ENCODE peak calls at places on chromosomes 1 and 21, in six cellular contexts. Y is effector memory CD4-positive, alpha-beta T cell; Z is Peyer's patch; P is lower lobe of right lung; K is Panc1; R is IMR-90. E is an unnamed sample.

GRCh38 chr1:53373246-53373645 is 45.4 kb upstream of the LRP8 start:
- DNase-seq in Y (no peak), Z (peak; percentile 13), P (no peak), K (no peak), R (no peak), E (no peak)

GRCh38 chr1:6259491-6260362 is 1.2 kb downstream of the GPR153 start:
- DNase-seq in Y (peak; percentile 65), Z (peak; percentile 95), P (peak; percentile 91), K (no peak), R (peak; percentile 72), E (peak; percentile 86)

GRCh38 chr1:32351859-32352745 is 10.2 kb downstream of the FAM229A start:
- DNase-seq in Y (no peak), Z (peak; percentile 71), P (no peak), K (no peak), R (peak; percentile 45), E (peak; percentile 66)

GRCh38 chr1:159853417-159853816 is 9.0 kb downstream of the VSIG8 start:
- DNase-seq in Y (no peak), Z (no peak), P (no peak), K (no peak), R (peak; percentile 65), E (no peak)

GRCh38 chr1:111513410-111514020 is 10.1 kb upstream of the ADORA3 start:
- DNase-seq in Y (no peak), Z (no peak), P (no peak), K (no peak), R (no peak), E (no peak)

GRCh38 chr1:215210167-215210566 is 127.6 kb downstream of the KCNK2 start:
- DNase-seq in Y (no peak), Z (no peak), P (no peak), K (no peak), R (no peak), E (no peak)

GRCh38 chr1:220879090-220879508 is at the start of gene HLX:
- DNase-seq in Y (no peak), Z (peak; percentile 94), P (peak; percentile 91), K (peak; percentile 30), R (peak; percentile 92), E (peak; percentile 96)

GRCh38 chr1:83113686-83114085 is 885.2 kb downstream of the TTLL7 start:
- DNase-seq in Y (no peak), Z (no peak), P (no peak), K (no peak), R (no peak), E (no peak)

GRCh38 chr1:239951518-239952130 is 140.1 kb upstream of the FMN2 start:
- DNase-seq in Y (peak; percentile 21), Z (peak; percentile 84), P (no peak), K (peak; percentile 50), R (peak; percentile 73), E (peak; percentile 69)

GRCh38 chr1:201792534-201793305 is 36.2 kb upstream of the IPO9 start:
- DNase-seq in Y (peak; percentile 26), Z (peak; percentile 89), P (peak; percentile 60), K (peak; percentile 80), R (peak; percentile 85), E (peak; percentile 61)

GRCh38 chr21:26148071-26148470 is 22.5 kb downstream of the APP start:
- DNase-seq in Y (no peak), Z (no peak), P (no peak), K (no peak), R (no peak), E (no peak)

GRCh38 chr1:26784023-26784871 is 3.5 kb upstream of the PIGV start:
- DNase-seq in Y (no peak), Z (peak; percentile 66), P (peak; percentile 62), K (no peak), R (peak; percentile 80), E (peak; percentile 69)

GRCh38 chr1:239633432-239633831 is 247.1 kb downstream of the CHRM3 start:
- DNase-seq in Y (no peak), Z (no peak), P (no peak), K (no peak), R (no peak), E (no peak)

GRCh38 chr1:32338637-32339145 is 2.7 kb upstream of the MARCKSL1 start:
- DNase-seq in Y (no peak), Z (no peak), P (no peak), K (no peak), R (no peak), E (no peak)

GRCh38 chr1:87449348-87449963 is 120.8 kb downstream of the LMO4 start:
- DNase-seq in Y (no peak), Z (peak; percentile 68), P (no peak), K (no peak), R (peak; percentile 7), E (peak; percentile 56)

GRCh38 chr1:195804547-195804946 is 803.7 kb downstream of the KCNT2 start:
- DNase-seq in Y (no peak), Z (no peak), P (no peak), K (no peak), R (no peak), E (no peak)

GRCh38 chr1:206809504-206810084 is 37.3 kb upstream of the IL10 start:
- DNase-seq in Y (no peak), Z (peak; percentile 66), P (no peak), K (peak; percentile 15), R (peak; percentile 45), E (no peak)

DNA sequence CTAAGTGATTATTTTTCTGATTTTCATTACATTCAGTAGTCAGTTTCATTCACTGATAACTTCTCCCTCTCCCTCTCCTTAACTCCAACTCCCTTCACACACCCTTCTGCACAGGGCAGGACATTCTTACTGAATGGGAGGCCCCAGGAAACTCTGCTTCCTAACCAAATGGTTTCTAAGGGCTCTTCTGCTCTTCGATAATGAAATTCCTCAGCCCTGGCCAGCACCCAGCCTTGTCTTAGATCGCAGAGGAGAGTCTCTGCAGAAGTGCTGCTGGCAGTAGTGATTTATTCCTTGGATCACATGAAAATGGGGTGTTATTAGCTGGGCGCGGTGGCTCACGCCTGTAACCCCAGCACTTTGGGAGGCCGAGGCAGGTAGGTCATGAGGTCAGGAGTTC is 16.4 kb downstream of the PLEKHM2 start:
- DNase-seq in Y (no peak), Z (no peak), P (no peak), K (no peak), R (peak; percentile 34), E (no peak)
- H3K4me1 ChIP-seq in Y (peaks cover 19% of the 10 kb centered on the region), Z (peaks cover 16% of the 10 kb centered on the region), P (peaks cover 78% of the 10 kb centered on the region), K (peaks cover 3% of the 10 kb centered on the region), R (peaks cover 15% of the 10 kb centered on the region), E (peaks cover 13% of the 10 kb centered on the region)

GRCh38 chr21:32728455-32729237 is 833 bp upstream of the SYNJ1 start:
- DNase-seq in Y (no peak), Z (no peak), P (no peak), K (no peak), R (no peak), E (no peak)
- H3K4me1 ChIP-seq in Y (peaks cover 7% of the 10 kb centered on the region), Z (peaks cover 5% of the 10 kb centered on the region), P (peaks cover 26% of the 10 kb centered on the region), K (peaks cover 4% of the 10 kb centered on the region), R (peaks cover 3% of the 10 kb centered on the region), E (no peaks in the 10 kb centered on the region)

GRCh38 chr1:172918478-172918877 is 132.3 kb downstream of the TNFSF18 start:
- DNase-seq in Y (no peak), Z (no peak), P (no peak), K (no peak), R (no peak), E (no peak)
- H3K4me1 ChIP-seq in Y (no peaks in the 10 kb centered on the region), Z (no peaks in the 10 kb centered on the region), P (peaks cover 8% of the 10 kb centered on the region), K (no peaks in the 10 kb centered on the region), R (peaks cover 25% of the 10 kb centered on the region), E (no peaks in the 10 kb centered on the region)

GRCh38 chr1:209363112-209363511 is 220.4 kb upstream of the CAMK1G start:
- DNase-seq in Y (no peak), Z (no peak), P (no peak), K (no peak), R (no peak), E (no peak)

GRCh38 chr1:209368864-209369598 is 214.5 kb upstream of the CAMK1G start:
- DNase-seq in Y (no peak), Z (no peak), P (no peak), K (no peak), R (peak; percentile 96), E (no peak)

GRCh38 chr1:209364716-209365115 is 218.8 kb upstream of the CAMK1G start:
- DNase-seq in Y (no peak), Z (no peak), P (no peak), K (no peak), R (no peak), E (no peak)

GRCh38 chr1:209370616-209371015 is 212.9 kb upstream of the CAMK1G start:
- DNase-seq in Y (no peak), Z (no peak), P (no peak), K (no peak), R (no peak), E (no peak)

GRCh38 chr1:209367031-209367813 is 216.3 kb upstream of the CAMK1G start:
- DNase-seq in Y (no peak), Z (no peak), P (no peak), K (no peak), R (peak; percentile 73), E (no peak)
- H3K4me1 ChIP-seq in Y (no peaks in the 10 kb centered on the region), Z (no peaks in the 10 kb centered on the region), P (no peaks in the 10 kb centered on the region), K (no peaks in the 10 kb centered on the region), R (peaks cover 10% of the 10 kb centered on the region), E (no peaks in the 10 kb centered on the region)

GRCh38 chr1:54885237-54885679 is 1.7 kb downstream of the DHCR24 start:
- DNase-seq in Y (no peak), Z (no peak), P (no peak), K (no peak), R (no peak), E (no peak)
- H3K4me1 ChIP-seq in Y (no peaks in the 10 kb centered on the region), Z (no peaks in the 10 kb centered on the region), P (peaks cover 18% of the 10 kb centered on the region), K (peaks cover 40% of the 10 kb centered on the region), R (peaks cover 18% of the 10 kb centered on the region), E (peaks cover 4% of the 10 kb centered on the region)